ENCODE peak calls at places on chromosomes 3 and 15, in eight cellular contexts. F, E, U, T, P, J, O and S are unnamed samples.

GRCh38 chr15:51288143-51289065 is 50.0 kb downstream of the CYP19A1 start:
- DNase-seq in E (peak), U (no peak), T (no peak), O (no peak), J (no peak), F (no peak), P (no peak), S (no peak)

GRCh38 chr3:132659000-132659369 is 624 bp downstream of the ACAD11 start:
- DNase-seq in T (no peak), O (no peak), E (no peak), U (no peak), P (peak), F (peak), J (no peak), S (peak)

GRCh38 chr15:40340038-40340739 is 550 bp downstream of the CCDC9B start:
- DNase-seq in F (peak), E (peak), O (peak), T (peak), P (no peak), J (peak), U (no peak), S (peak)

GRCh38 chr15:80804970-80805495 is 25.9 kb downstream of the CEMIP start:
- DNase-seq in O (no peak), T (peak), E (no peak), U (no peak), P (no peak), F (peak), J (no peak), S (no peak)

GRCh38 chr3:33488246-33488645 is 48.0 kb upstream of the UBP1 start:
- DNase-seq in T (no peak), O (no peak), P (no peak), U (no peak), F (no peak), E (no peak), J (no peak), S (no peak)

GRCh38 chr3:86937306-86937791 is 53.6 kb downstream of the VGLL3 start:
- DNase-seq in U (peak), T (no peak), P (no peak), F (peak), J (no peak), E (peak), O (no peak), S (no peak)

GRCh38 chr3:171784937-171785336 is 25.3 kb downstream of the PLD1 start:
- DNase-seq in F (no peak), O (no peak), T (no peak), E (no peak), P (no peak), U (no peak), J (no peak), S (no peak)

GRCh38 chr3:10303785-10304184 is 11.0 kb upstream of the GHRL start:
- DNase-seq in P (no peak), E (no peak), U (no peak), J (no peak), O (no peak), T (no peak), F (no peak), S (no peak)

GRCh38 chr3:185687479-185687878 is 101.4 kb downstream of the SENP2 start:
- DNase-seq in E (no peak), O (no peak), T (no peak), J (no peak), F (no peak), P (no peak), U (no peak), S (no peak)

GRCh38 chr3:85270488-85270887 is 311.7 kb downstream of the CADM2 start:
- DNase-seq in E (no peak), F (no peak), T (no peak), O (no peak), P (no peak), U (no peak), J (no peak), S (no peak)
- H3K27ac ChIP-seq in E (no peak), F (no peak), T (no peak), O (no peak), P (no peak), U (no peak), J (no peak), S (no peak)

GRCh38 chr15:69587731-69588130 is 135.1 kb downstream of the RPLP1 start:
- DNase-seq in T (no peak), O (no peak), U (no peak), J (no peak), E (no peak), P (no peak), F (no peak), S (no peak)
- H3K27ac ChIP-seq in T (no peak), O (no peak), U (no peak), J (no peak), E (no peak), P (no peak), F (no peak), S (no peak)

GRCh38 chr3:55720614-55721013 is 233.5 kb upstream of the WNT5A start:
- DNase-seq in O (no peak), F (peak), J (no peak), P (no peak), E (peak), U (peak), T (no peak), S (no peak)
- H3K27ac ChIP-seq in O (no peak), F (no peak), J (no peak), P (no peak), E (no peak), U (no peak), T (no peak), S (no peak)

GRCh38 chr3:152295344-152295743 is 26.6 kb downstream of the MBNL1 start:
- DNase-seq in P (no peak), E (no peak), F (no peak), J (no peak), O (no peak), U (no peak), T (no peak), S (no peak)
- H3K27ac ChIP-seq in P (no peak), E (no peak), F (no peak), J (no peak), O (peak), U (no peak), T (no peak), S (no peak)

DNA sequence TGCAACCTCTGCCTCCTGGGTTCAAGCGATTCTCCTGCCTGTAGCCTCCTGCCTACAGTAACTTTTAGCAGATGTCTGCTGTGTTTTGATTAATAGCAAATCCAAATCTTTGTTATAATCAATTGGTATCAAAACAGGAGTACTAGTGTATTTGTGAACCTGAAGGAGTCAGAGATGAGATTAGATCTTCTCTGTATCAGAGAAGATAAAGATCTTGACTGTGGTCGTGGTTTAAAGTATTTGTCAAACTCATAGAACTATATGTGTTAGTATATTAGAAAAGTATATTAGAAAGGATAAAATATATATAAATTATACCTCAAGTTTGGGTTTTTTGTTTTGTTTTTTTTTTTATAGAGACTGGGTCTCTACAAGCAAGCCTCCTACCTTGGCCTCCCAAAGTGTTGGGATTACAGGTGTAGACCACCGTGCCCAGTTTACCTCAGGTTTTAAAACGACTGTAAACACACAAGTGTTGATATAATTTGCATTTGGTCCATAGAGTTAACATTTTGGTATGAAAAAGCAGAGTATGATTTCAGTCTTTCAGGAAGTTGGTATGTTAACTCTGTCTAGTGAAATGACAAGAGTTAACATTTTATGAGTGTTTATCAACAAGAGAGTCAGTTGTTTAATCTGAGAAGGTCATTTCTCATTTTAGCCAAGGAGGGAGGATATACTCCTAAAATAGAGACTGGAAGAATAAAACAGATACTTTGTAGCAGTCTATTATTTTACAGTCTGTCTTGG is 18.3 kb downstream of the RTF1 start:
- DNase-seq in J (no peak), F (no peak), P (no peak), O (no peak), U (no peak), E (no peak), T (no peak), S (no peak)
- H3K27ac ChIP-seq in J (no peak), F (no peak), P (no peak), O (no peak), U (no peak), E (no peak), T (no peak), S (no peak)

DNA sequence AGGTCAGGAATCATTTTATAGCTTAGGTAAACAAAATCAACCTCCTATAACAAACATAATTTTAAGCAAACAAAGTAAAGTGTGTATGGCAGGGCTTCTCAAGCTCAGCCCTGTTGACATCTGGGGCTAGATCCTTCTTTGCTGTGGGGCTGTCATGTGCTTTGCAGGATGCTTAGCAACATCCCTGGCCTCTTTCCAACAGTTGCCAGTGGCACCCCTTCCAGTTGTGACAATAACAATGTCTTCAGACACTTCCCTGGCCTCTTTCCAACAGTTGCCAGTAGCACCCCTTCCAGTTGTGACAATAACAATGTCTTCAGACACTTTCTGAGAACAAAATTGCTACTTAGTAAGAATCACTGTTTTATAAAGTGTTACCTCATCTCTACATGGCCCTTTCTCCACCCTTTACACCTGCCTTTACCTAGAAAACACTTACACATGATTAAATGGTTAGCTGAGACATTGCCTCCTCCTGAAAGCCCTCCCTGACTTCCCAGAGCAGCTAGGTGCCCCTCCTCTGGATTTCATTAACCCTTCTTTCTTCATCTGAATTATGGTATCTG is 194.0 kb upstream of the LMCD1 start:
- DNase-seq in U (no peak), E (no peak), F (no peak), J (no peak), O (no peak), P (no peak), T (no peak), S (no peak)
- H3K27ac ChIP-seq in U (no peak), E (no peak), F (no peak), J (no peak), O (no peak), P (no peak), T (no peak), S (no peak)

DNA sequence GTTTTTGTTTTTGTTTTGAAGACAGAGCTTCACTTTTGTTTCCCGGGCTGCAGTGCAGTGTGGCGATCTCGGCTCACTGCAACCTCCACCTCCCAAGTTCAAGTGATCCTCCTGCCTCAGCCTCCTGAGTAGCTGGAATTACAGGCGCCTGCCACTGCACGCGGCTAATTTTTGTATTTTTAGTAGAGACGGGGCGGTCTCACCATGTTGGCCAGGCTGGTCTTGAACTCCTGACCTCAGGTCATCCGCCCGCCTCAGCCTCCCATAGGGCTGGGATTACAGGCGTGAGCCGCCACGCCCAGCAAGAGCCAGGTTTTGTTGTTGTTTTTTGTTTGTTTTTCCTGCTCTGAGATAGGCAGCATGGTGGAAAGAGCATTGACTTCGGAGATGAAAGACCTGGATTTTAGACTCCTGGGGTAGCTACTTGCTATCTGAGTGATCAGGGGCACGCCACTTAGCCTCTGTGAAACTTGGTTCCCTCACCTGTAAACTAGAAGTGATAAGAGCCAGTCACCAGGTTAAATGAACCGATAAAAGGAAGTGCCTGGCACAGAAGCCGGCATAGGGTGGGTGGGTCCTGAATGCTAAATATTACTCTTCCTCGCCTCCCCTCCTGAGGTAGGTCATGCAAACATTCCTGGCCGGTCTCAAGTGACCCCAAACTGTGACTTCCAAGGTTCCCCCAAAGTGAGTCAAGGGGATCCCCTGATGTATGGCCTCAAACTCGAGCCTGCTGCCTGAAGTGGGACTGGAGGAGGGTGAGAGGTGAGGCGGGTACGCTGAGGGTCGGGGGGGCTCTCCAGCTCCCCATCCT is 62.9 kb upstream of the MCF2L2 start:
- DNase-seq in F (no peak), J (no peak), O (no peak), T (no peak), E (no peak), U (no peak), P (no peak), S (no peak)
- H3K27ac ChIP-seq in F (no peak), J (no peak), O (no peak), T (no peak), E (no peak), U (no peak), P (no peak), S (no peak)

DNA sequence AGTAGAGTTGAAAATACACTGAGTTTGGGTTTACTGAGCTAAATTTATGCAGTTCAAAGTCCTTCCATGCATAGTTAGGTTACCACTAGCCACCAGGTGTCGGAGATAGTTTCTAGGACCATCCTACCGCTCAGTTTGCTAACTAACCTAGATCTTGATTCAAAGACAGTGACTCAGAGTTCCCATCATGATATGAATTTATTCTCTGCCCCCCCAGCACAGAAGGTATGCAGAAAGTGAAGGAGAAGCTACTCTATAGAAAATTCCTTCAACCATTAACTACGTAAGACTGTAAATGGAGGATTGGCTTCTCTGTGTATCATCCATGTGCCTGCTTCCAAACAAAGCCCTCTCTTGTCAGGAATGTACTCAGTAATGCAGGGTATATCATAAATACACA is 106.1 kb upstream of the SLC6A6 start:
- DNase-seq in T (no peak), U (no peak), O (no peak), J (no peak), E (no peak), P (no peak), F (no peak), S (no peak)
- H3K27ac ChIP-seq in T (no peak), U (no peak), O (no peak), J (no peak), E (no peak), P (no peak), F (no peak), S (no peak)

GRCh38 chr3:57778499-57778898 is 22.4 kb downstream of the SLMAP start:
- DNase-seq in P (no peak), J (no peak), T (no peak), E (peak), O (no peak), F (no peak), U (no peak), S (no peak)
- H3K27ac ChIP-seq in P (no peak), J (no peak), T (no peak), E (no peak), O (no peak), F (no peak), U (no peak), S (no peak)

DNA sequence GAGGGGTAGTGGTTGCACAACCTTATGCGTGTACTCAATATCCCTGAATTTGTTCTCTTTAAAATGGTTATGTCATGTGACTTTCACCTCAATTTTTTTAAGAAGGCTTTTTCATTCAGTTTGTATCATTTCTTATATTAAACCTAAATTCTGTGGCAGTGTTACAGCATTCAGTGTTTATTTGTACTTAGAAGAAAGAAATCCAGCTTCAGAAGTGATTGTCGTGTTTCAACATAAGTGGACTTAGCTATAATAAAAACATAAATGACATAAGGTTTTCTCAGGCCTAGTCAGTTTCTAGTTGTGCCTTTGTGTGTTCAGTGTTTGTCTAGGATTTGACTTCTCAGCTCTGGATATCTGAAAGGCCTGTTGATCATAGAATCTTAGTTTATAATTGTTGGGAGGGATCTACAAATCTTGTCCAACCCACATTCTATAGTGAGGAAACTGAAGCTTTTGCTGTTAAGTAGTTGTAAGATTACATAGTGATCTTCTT is 80.5 kb downstream of the STT3B start:
- DNase-seq in P (no peak), O (no peak), J (no peak), T (no peak), E (no peak), F (no peak), U (no peak), S (no peak)
- H3K27ac ChIP-seq in P (no peak), O (no peak), J (no peak), T (no peak), E (no peak), F (no peak), U (no peak), S (no peak)